ENCODE peak calls at places on chromosomes 13 and 19, in six cellular contexts. A is activated CD8-positive, alpha-beta memory T cell treated with anti-CD3 and anti-CD28 coated beads for 1 hour; F is aorta; B is activated T-helper 1 cell treated with Interleukin-2 at 50 U/mL for 16 hours; O is stimulated activated CD4-positive, alpha-beta T cell treated with anti-CD3 and anti-CD28 coated beads, Interleukin-4, amount 100 ng/mL, for 48 hours; H is AG10803. J is an unnamed sample.
A peak's percentile ranks its signal among the peaks of the same experiment; 100 is the strongest.

GRCh38 chr13:33402975-33403374 is 117.4 kb upstream of the STARD13 start:
- DNase-seq in A (no peak), F (no peak), B (no peak), O (no peak), H (no peak), J (no peak)

GRCh38 chr19:10984166-10984735 is 23.4 kb downstream of the SMARCA4 start:
- DNase-seq in A (no peak), F (no peak), B (no peak), O (no peak), H (no peak), J (no peak)

GRCh38 chr19:30444253-30444671 is 72.1 kb downstream of the ZNF536 start:
- DNase-seq in A (no peak), F (no peak), B (no peak), O (no peak), H (no peak), J (no peak)

GRCh38 chr13:73465629-73465974 is 406.8 kb downstream of the KLF5 start:
- DNase-seq in A (no peak), F (no peak), B (no peak), O (no peak), H (peak; percentile 2), J (peak; percentile 24)

GRCh38 chr19:653425-653824 is 9.6 kb downstream of the RNF126 start:
- DNase-seq in A (no peak), F (no peak), B (no peak), O (no peak), H (no peak), J (no peak)

GRCh38 chr19:28264556-28264955 is 948.4 kb downstream of the UQCRFS1 start:
- DNase-seq in A (no peak), F (no peak), B (no peak), O (no peak), H (no peak), J (no peak)

GRCh38 chr13:47038196-47038595 is 141.3 kb upstream of the HTR2A start:
- DNase-seq in A (no peak), F (no peak), B (no peak), O (no peak), H (no peak), J (no peak)

GRCh38 chr13:91375119-91375729 is 23.2 kb upstream of the GPC5 start:
- DNase-seq in A (no peak), F (no peak), B (no peak), O (no peak), H (peak; percentile 5), J (peak; percentile 35)

GRCh38 chr19:1026189-1027019 is at the start of gene CNN2:
- DNase-seq in A (peak; percentile 58), F (peak; percentile 89), B (peak; percentile 50), O (peak; percentile 64), H (peak; percentile 78), J (peak; percentile 64)

GRCh38 chr13:60226507-60226906 is 62.8 kb upstream of the DIAPH3 start:
- DNase-seq in A (no peak), F (no peak), B (no peak), O (no peak), H (peak; percentile 45), J (peak; percentile 25)

GRCh38 chr19:55693336-55693974 is 18.4 kb downstream of the EPN1 start:
- DNase-seq in A (no peak), F (no peak), B (no peak), O (no peak), H (no peak), J (no peak)

GRCh38 chr13:76481738-76482137 is 404.5 kb downstream of the KCTD12 start:
- DNase-seq in A (no peak), F (no peak), B (no peak), O (no peak), H (no peak), J (peak; percentile 25)

GRCh38 chr13:41188584-41188983 is 5.8 kb downstream of the KBTBD7 start:
- DNase-seq in A (no peak), F (no peak), B (no peak), O (no peak), H (no peak), J (peak; percentile 4)

GRCh38 chr13:51794959-51795358 is 9.0 kb downstream of the DHRS12 start:
- DNase-seq in A (no peak), F (no peak), B (no peak), O (no peak), H (no peak), J (no peak)

GRCh38 chr13:80082396-80083096 is 258.4 kb downstream of the SPRY2 start:
- DNase-seq in A (no peak), F (no peak), B (no peak), O (no peak), H (peak; percentile 76), J (peak; percentile 67)

GRCh38 chr19:35446194-35446593 is 1.9 kb upstream of the FFAR2 start:
- DNase-seq in A (no peak), F (no peak), B (no peak), O (no peak), H (no peak), J (no peak)

GRCh38 chr13:89150362-89150761 is 1479.2 kb downstream of the SLITRK5 start:
- DNase-seq in A (no peak), F (no peak), B (no peak), O (no peak), H (no peak), J (peak; percentile 64)

GRCh38 chr19:10872551-10873107 is 1.3 kb downstream of the CARM1 start:
- DNase-seq in A (no peak), F (no peak), B (no peak), O (no peak), H (no peak), J (peak; percentile 22)

GRCh38 chr19:13095934-13096890 is 6.4 kb downstream of the LYL1 start:
- DNase-seq in A (no peak), F (peak; percentile 64), B (no peak), O (no peak), H (no peak), J (no peak)

GRCh38 chr19:10625762-10626138 is 397 bp downstream of the SLC44A2 start:
- DNase-seq in A (no peak), F (no peak), B (no peak), O (no peak), H (no peak), J (no peak)

GRCh38 chr19:10871711-10872550 is 578 bp downstream of the CARM1 start:
- DNase-seq in A (peak; percentile 11), F (peak; percentile 76), B (no peak), O (no peak), H (no peak), J (no peak)

GRCh38 chr13:20711301-20712044 is 8.0 kb downstream of the IL17D start:
- DNase-seq in A (no peak), F (no peak), B (no peak), O (no peak), H (no peak), J (no peak)

GRCh38 chr19:43465468-43466120 is at the start of gene LYPD3:
- DNase-seq in A (no peak), F (no peak), B (no peak), O (no peak), H (peak; percentile 18), J (peak; percentile 35)

GRCh38 chr19:45911291-45911690 is 3.3 kb downstream of the NANOS2 start:
- DNase-seq in A (no peak), F (no peak), B (no peak), O (no peak), H (no peak), J (no peak)

GRCh38 chr19:9309974-9310446 is 372 bp upstream of the ZNF699 start:
- DNase-seq in A (no peak), F (peak; percentile 95), B (no peak), O (peak; percentile 78), H (peak; percentile 86), J (peak; percentile 92)

GRCh38 chr13:111854403-111854802 is 212.5 kb upstream of the SOX1 start:
- DNase-seq in A (no peak), F (no peak), B (no peak), O (no peak), H (no peak), J (no peak)

GRCh38 chr19:4776436-4777205 is 14.9 kb upstream of the FEM1A start:
- DNase-seq in A (no peak), F (no peak), B (no peak), O (no peak), H (no peak), J (no peak)

GRCh38 chr19:27890696-27891095 is 1322.3 kb downstream of the UQCRFS1 start:
- DNase-seq in A (no peak), F (no peak), B (no peak), O (no peak), H (no peak), J (no peak)

GRCh38 chr13:30664689-30665088 is 47.0 kb downstream of the USPL1 start:
- DNase-seq in A (no peak), F (no peak), B (no peak), O (no peak), H (no peak), J (no peak)

GRCh38 chr13:32415019-32415418 is 12.9 kb downstream of the N4BP2L1 start:
- DNase-seq in A (no peak), F (no peak), B (no peak), O (no peak), H (no peak), J (peak; percentile 8)

GRCh38 chr19:883661-884211 is 9.3 kb downstream of the MED16 start:
- DNase-seq in A (no peak), F (no peak), B (no peak), O (no peak), H (no peak), J (no peak)

GRCh38 chr19:41753936-41754529 is 1.3 kb upstream of the CEACAM6 start:
- DNase-seq in A (peak; percentile 40), F (peak; percentile 50), B (peak; percentile 45), O (peak; percentile 62), H (peak; percentile 8), J (peak; percentile 22)

GRCh38 chr13:113724780-113725315 is 34.2 kb upstream of the TMEM255B start:
- DNase-seq in A (peak; percentile 72), F (peak; percentile 82), B (peak; percentile 79), O (peak; percentile 80), H (peak; percentile 54), J (peak; percentile 47)

GRCh38 chr19:48090281-48090802 is 20.3 kb downstream of the PLA2G4C start:
- DNase-seq in A (no peak), F (no peak), B (no peak), O (no peak), H (peak; percentile 80), J (no peak)

GRCh38 chr13:111429064-111429558 is 108.7 kb downstream of the TEX29 start:
- DNase-seq in A (no peak), F (no peak), B (no peak), O (peak; percentile 31), H (peak; percentile 31), J (peak; percentile 4)

GRCh38 chr19:29551774-29552173 is 26.0 kb downstream of the VSTM2B start:
- DNase-seq in A (no peak), F (no peak), B (no peak), O (no peak), H (no peak), J (no peak)

GRCh38 chr19:10338940-10339339 is 484 bp downstream of the ICAM3 start:
- DNase-seq in A (no peak), F (no peak), B (no peak), O (no peak), H (no peak), J (no peak)

GRCh38 chr13:40464349-40464748 is 202.1 kb downstream of the FOXO1 start:
- DNase-seq in A (no peak), F (no peak), B (no peak), O (no peak), H (no peak), J (no peak)

GRCh38 chr19:34767967-34768366 is 5.0 kb downstream of the ZNF599 start:
- DNase-seq in A (no peak), F (no peak), B (no peak), O (no peak), H (no peak), J (no peak)